ENCODE peak calls at places on chromosome 6, in six cellular contexts. M is activated T-cell treated with anti-CD3 and anti-CD28 coated beads, Interleukin-2, amount 50 U/mL, for 24 hours; H is heart left ventricle; V is A673; C is upper lobe of right lung; T is 8988T. Y is an unnamed sample.

GRCh38 chr6:44704240-44705150 is 317.0 kb downstream of the CDC5L start:
- DNase-seq in M (peak; percentile 57), H (no peak), V (no peak), C (no peak), T (no peak), Y (no peak)

GRCh38 chr6:44512868-44513641 is 125.5 kb downstream of the CDC5L start:
- DNase-seq in M (no peak), H (no peak), V (peak; percentile 87), C (peak; percentile 29), T (no peak), Y (no peak)

GRCh38 chr6:150448221-150448620 is 79.4 kb downstream of the IYD start:
- DNase-seq in M (no peak), H (no peak), V (no peak), C (no peak), T (no peak), Y (no peak)

GRCh38 chr6:149053848-149054558 is 263.5 kb upstream of the TAB2 start:
- DNase-seq in M (no peak), H (no peak), V (no peak), C (no peak), T (no peak), Y (no peak)

GRCh38 chr6:43860285-43860684 is 90.3 kb downstream of the VEGFA start:
- DNase-seq in M (no peak), H (no peak), V (no peak), C (peak; percentile 53), T (no peak), Y (no peak)

GRCh38 chr6:43995137-43995536 is 132.1 kb downstream of the MRPL14 start:
- DNase-seq in M (no peak), H (no peak), V (no peak), C (peak; percentile 25), T (no peak), Y (no peak)

GRCh38 chr6:14817068-14817467 is 428.8 kb upstream of the JARID2 start:
- DNase-seq in M (no peak), H (no peak), V (no peak), C (no peak), T (no peak), Y (no peak)

GRCh38 chr6:92043782-92044181 is 1375.6 kb downstream of the EPHA7 start:
- DNase-seq in M (no peak), H (no peak), V (no peak), C (no peak), T (no peak), Y (no peak)

GRCh38 chr6:14552891-14553290 is 435.3 kb downstream of the CD83 start:
- DNase-seq in M (no peak), H (no peak), V (no peak), C (no peak), T (no peak), Y (no peak)

GRCh38 chr6:109165392-109165964 is 70.2 kb downstream of the CEP57L1 start:
- DNase-seq in M (no peak), H (peak; percentile 12), V (no peak), C (no peak), T (no peak), Y (peak; percentile 8)

GRCh38 chr6:29924287-29924686 is 18.0 kb upstream of the HLA-A start:
- DNase-seq in M (no peak), H (no peak), V (no peak), C (no peak), T (no peak), Y (no peak)

GRCh38 chr6:108254436-108255410 is 6.1 kb downstream of the SNX3 start:
- DNase-seq in M (no peak), H (no peak), V (no peak), C (no peak), T (no peak), Y (no peak)

GRCh38 chr6:32845381-32845884 is 1.6 kb upstream of the PSMB8 start:
- DNase-seq in M (peak; percentile 69), H (peak; percentile 25), V (no peak), C (no peak), T (no peak), Y (no peak)

GRCh38 chr6:152154559-152155356 is 347.3 kb downstream of the ESR1 start:
- DNase-seq in M (no peak), H (no peak), V (no peak), C (no peak), T (no peak), Y (no peak)

GRCh38 chr6:160494576-160494975 is 146.4 kb downstream of the SLC22A3 start:
- DNase-seq in M (no peak), H (no peak), V (no peak), C (no peak), T (no peak), Y (no peak)

GRCh38 chr6:157774153-157775135 is 48.6 kb upstream of the SNX9 start:
- DNase-seq in M (no peak), H (no peak), V (peak; percentile 39), C (no peak), T (peak; percentile 40), Y (no peak)

GRCh38 chr6:131787955-131788712 is 19.7 kb upstream of the ENPP1 start:
- DNase-seq in M (no peak), H (no peak), V (peak; percentile 44), C (no peak), T (no peak), Y (no peak)

GRCh38 chr6:150568560-150568959 is 31.1 kb upstream of the PLEKHG1 start:
- DNase-seq in M (no peak), H (no peak), V (no peak), C (no peak), T (no peak), Y (no peak)

GRCh38 chr6:168157272-168158007 is 78.4 kb upstream of the FRMD1 start:
- DNase-seq in M (no peak), H (no peak), V (peak; percentile 80), C (no peak), T (no peak), Y (no peak)

GRCh38 chr6:149493697-149494334 is 9.0 kb upstream of the ZC3H12D start:
- DNase-seq in M (no peak), H (no peak), V (no peak), C (no peak), T (no peak), Y (no peak)

GRCh38 chr6:169969372-169970099 is 218.1 kb downstream of the ERMARD start:
- DNase-seq in M (peak; percentile 8), H (peak; percentile 4), V (no peak), C (no peak), T (peak; percentile 5), Y (no peak)

GRCh38 chr6:35300848-35301247 is 3.2 kb downstream of the DEF6 start:
- DNase-seq in M (peak; percentile 39), H (no peak), V (no peak), C (no peak), T (no peak), Y (no peak)